ENCODE peak calls at places on chromosomes 11 and 22, in four cellular contexts. C is K562, I is HepG2, O is H1. M is an unnamed sample.

GRCh38 chr11:110613526-110613925 is 98.7 kb downstream of the ARHGAP20 start:
- DNase-seq in C (no peak), I (no peak), O (no peak), M (no peak)

GRCh38 chr11:61923166-61924015 is 6.0 kb upstream of the RAB3IL1 start:
- DNase-seq in C (peak; percentile 59), O (peak; percentile 62), I (peak; percentile 87), M (no peak)

GRCh38 chr11:93659216-93659615 is 2.3 kb upstream of the CEP295 start:
- DNase-seq in I (no peak), O (no peak), C (no peak), M (no peak)

GRCh38 chr11:65781152-65781961 is 581 bp upstream of the AP5B1 start:
- DNase-seq in O (peak; percentile 82), I (peak; percentile 35), C (peak; percentile 83), M (no peak)

GRCh38 chr11:2667940-2668339 is 31.9 kb downstream of the KCNQ1OT1 start:
- DNase-seq in C (no peak), I (peak; percentile 38), O (no peak), M (no peak)

GRCh38 chr22:17578129-17578754 is 14.9 kb downstream of the SLC25A18 start:
- DNase-seq in I (peak; percentile 21), C (no peak), O (no peak), M (no peak)

GRCh38 chr11:43504316-43504950 is 145.7 kb downstream of the TTC17 start:
- DNase-seq in O (peak; percentile 47), I (peak; percentile 38), C (no peak), M (peak; percentile 12)

GRCh38 chr11:65446446-65447277 is 24.1 kb downstream of the NEAT1 start:
- DNase-seq in C (no peak), I (no peak), O (no peak), M (no peak)

GRCh38 chr11:36447947-36448346 is 62.1 kb downstream of the TRAF6 start:
- DNase-seq in C (no peak), I (no peak), O (no peak), M (no peak)

GRCh38 chr22:31126128-31126868 is 3.5 kb downstream of the INPP5J start:
- DNase-seq in C (no peak), I (no peak), O (no peak), M (no peak)

GRCh38 chr11:36453678-36454077 is 56.4 kb downstream of the TRAF6 start:
- DNase-seq in C (no peak), O (no peak), I (no peak), M (no peak)

GRCh38 chr11:19259487-19260345 is 19.0 kb upstream of the E2F8 start:
- DNase-seq in C (peak; percentile 73), O (peak; percentile 83), I (no peak), M (peak; percentile 24)

GRCh38 chr11:107689317-107690202 is 22.3 kb downstream of the SLN start:
- DNase-seq in C (peak; percentile 33), I (peak; percentile 57), O (peak; percentile 78), M (peak; percentile 54)

GRCh38 chr11:71165771-71166170 is 86.6 kb downstream of the SHANK2 start:
- DNase-seq in I (no peak), C (no peak), O (no peak), M (no peak)

GRCh38 chr11:91244921-91245320 is 979.7 kb upstream of the FAT3 start:
- DNase-seq in I (no peak), C (no peak), O (no peak), M (no peak)

GRCh38 chr22:44782286-44782830 is 30.0 kb downstream of the ARHGAP8 start:
- DNase-seq in I (no peak), C (no peak), O (no peak), M (no peak)

GRCh38 chr22:47582067-47582466 is 819.6 kb downstream of the TBC1D22A start:
- DNase-seq in O (no peak), I (no peak), C (no peak), M (no peak)

GRCh38 chr11:79066456-79067354 is 374.1 kb downstream of the TENM4 start:
- DNase-seq in O (no peak), I (no peak), C (no peak), M (no peak)

GRCh38 chr11:6468712-6469495 is 4.8 kb downstream of the TRIM3 start:
- DNase-seq in I (peak; percentile 57), C (peak; percentile 89), O (peak; percentile 88), M (peak; percentile 60)

GRCh38 chr11:69664901-69665300 is 10.3 kb downstream of the LTO1 start:
- DNase-seq in C (no peak), O (no peak), I (no peak), M (no peak)

GRCh38 chr11:33110083-33110482 is 51.2 kb downstream of the CSTF3 start:
- DNase-seq in O (no peak), C (no peak), I (no peak), M (no peak)

GRCh38 chr11:116309446-116309845 is 463.3 kb downstream of the BUD13 start:
- DNase-seq in C (no peak), I (no peak), O (no peak), M (no peak)

GRCh38 chr11:123851110-123851509 is 34.4 kb downstream of the TMEM225 start:
- DNase-seq in C (no peak), O (no peak), I (no peak), M (no peak)

GRCh38 chr22:44975444-44976262 is 34.2 kb downstream of the PHF21B start:
- DNase-seq in C (peak; percentile 91), I (peak; percentile 66), O (peak; percentile 98), M (peak; percentile 71)

GRCh38 chr11:1889941-1890855 is 1.5 kb downstream of the PRR33 start:
- DNase-seq in C (no peak), I (no peak), O (no peak), M (no peak)

GRCh38 chr11:127109796-127110195 is 109.2 kb upstream of the KIRREL3 start:
- DNase-seq in I (no peak), O (no peak), C (no peak), M (no peak)

GRCh38 chr11:126354631-126355323 is 709 bp upstream of the ST3GAL4 start:
- DNase-seq in C (peak; percentile 23), I (no peak), O (no peak), M (no peak)

GRCh38 chr11:131849485-131849884 is 479.1 kb downstream of the NTM start:
- DNase-seq in C (no peak), I (no peak), O (no peak), M (no peak)

GRCh38 chr11:32885556-32885955 is 7.1 kb upstream of the QSER1 start:
- DNase-seq in C (no peak), I (no peak), O (no peak), M (no peak)

GRCh38 chr11:100550298-100550697 is 136.8 kb upstream of the ARHGAP42 start:
- DNase-seq in I (no peak), C (no peak), O (no peak), M (no peak)

GRCh38 chr11:116445108-116446047 is 327.4 kb downstream of the BUD13 start:
- DNase-seq in O (peak; percentile 55), I (no peak), C (no peak), M (no peak)

GRCh38 chr11:134261626-134262488 is 8.5 kb downstream of the ACAD8 start:
- DNase-seq in I (peak; percentile 20), O (peak; percentile 72), C (peak; percentile 35), M (peak; percentile 6)

GRCh38 chr11:60971520-60971919 is at the start of gene CD6:
- DNase-seq in C (no peak), O (no peak), I (no peak), M (no peak)

DNA sequence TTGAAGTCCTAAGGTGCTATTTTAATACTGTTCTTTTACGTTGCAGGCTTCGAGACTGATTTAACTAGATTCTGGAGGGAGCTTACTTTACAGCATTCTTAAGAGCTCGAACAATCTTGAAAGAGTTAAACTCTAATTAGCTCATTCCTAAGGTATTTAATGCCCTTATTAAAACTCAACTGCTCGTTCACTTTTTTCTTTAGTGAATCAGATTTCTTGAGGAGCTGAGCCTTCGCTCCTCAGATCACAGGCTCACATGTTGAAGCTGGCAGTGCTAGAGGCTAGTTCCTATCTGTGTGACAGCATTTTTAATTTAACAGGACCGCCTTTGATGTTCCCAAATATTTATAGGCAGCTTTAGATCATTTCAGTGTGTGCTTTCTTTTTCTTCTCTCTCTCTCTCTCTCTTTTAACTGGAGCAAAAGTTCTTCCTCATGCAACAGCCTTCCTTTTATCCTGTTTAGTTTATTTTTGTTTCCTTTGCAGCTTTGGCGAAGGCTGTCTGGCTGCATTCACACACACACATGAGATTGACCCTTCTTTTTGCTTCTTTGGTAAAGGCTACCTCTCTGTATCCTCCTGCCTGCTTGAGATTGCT is 20.9 kb downstream of the ZNRF3 start:
- DNase-seq in O (no peak), I (no peak), C (no peak), M (no peak)
- TF ChIP-seq SRF in O (no peak), I (no peak), C (no peak), M (no peak)

DNA sequence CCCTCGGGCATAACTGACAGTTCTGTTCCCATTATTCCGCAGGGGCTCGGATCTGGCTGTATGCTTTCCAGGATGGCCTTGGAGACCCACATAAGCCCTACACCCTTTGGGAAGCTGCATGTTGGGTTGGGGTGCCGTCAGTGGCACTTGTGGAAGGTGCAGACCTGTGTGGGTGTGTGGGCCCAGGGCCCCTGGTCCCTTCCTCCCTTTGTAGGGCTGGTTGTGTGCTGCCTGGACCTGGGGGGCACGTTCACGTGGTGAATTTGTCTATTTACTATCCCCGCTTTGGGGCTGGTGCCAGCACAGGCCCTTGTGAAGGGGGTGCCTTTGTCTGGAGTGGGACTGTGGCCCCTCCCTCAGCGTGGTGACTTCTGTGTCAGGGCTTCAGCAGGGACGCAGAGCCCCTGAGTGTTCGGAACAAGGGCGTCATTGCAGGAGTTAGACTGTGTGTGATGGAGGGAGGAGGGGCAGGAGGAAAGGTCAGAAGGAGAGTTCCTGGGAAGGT is 15.0 kb upstream of the PPP6R3 start:
- DNase-seq in O (no peak), I (no peak), C (no peak), M (no peak)
- TF ChIP-seq SRF in O (no peak), I (no peak), C (no peak), M (no peak)

DNA sequence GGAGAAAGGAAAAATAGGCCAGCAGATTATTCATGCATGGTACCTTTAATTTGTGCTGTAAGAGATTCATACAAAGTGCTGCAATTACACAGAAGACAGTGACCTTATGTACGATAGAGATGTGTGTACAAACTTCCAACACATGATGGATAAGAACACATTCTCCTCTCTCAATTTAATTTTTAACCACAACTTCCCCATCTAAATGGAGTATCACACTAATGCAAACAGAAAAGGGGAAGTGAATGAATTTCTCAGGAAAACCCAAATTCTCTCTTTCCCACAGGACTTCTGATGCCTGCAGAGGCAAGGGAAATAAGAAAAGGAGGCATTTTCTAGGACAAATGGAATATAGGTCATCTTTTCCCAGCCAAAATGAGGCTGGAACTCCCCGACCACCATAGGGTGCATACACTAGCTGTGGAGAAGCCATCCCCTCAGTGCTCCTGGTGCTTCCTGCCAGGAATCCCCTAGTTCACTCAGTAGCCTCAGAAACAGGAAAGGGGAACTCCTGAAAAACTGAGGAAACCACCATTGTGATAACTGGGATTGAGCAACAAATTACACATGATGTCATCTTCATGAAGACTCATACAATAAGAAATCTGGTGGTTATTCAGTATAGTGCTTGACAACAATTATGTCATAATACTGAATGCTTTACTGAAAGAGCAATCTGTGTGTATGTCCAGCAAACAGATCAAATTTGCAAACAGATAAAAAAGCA is 22.4 kb downstream of the MMP10 start:
- DNase-seq in O (no peak), C (no peak), I (no peak), M (no peak)
- TF ChIP-seq SRF in O (no peak), C (no peak), I (no peak), M (no peak)

DNA sequence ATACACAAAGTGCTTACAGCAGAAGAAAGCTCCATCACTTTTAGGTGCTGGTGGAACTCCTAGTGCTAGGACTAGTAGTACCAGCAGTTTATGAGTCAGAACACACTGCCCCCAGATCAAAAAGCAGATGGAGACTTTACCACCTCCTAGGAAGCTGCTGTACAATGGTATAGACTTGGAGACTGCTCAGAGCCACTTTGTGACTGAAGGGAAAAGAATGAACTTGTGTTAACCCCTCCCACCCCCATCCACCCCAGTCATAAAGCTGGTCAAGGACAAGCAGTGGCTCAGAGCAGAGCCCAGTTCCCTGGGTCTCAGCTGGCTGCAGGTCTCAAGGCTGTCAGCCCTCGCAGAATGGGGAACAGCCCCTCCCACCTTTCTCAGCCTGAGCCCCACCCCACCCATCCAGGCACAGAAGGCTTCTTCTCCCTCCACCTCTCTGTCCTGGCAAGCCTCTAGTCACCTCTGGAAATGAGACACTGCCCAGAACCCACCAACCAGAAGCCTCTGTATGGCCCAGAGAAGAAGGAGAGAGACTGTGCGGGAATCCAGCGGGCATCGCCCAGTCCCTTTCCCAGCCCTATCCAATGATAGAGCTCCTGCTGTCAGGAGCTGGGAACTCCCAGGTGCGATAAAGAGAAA is 23.8 kb downstream of the PACSIN2 start:
- DNase-seq in I (no peak), C (no peak), O (no peak), M (no peak)
- TF ChIP-seq SRF in I (no peak), C (no peak), O (no peak), M (no peak)

M was measured in HCT116.